ENCODE peak calls at places on chromosome 21, in five cellular contexts. F is neuronal stem cell, Y is mesendoderm, H is IMR-90, V is H1. I is an unnamed sample.

GRCh38 chr21:44067011-44067839 is 40.0 kb upstream of the PWP2 start:
- DNase-seq in F (no peak), Y (no peak), H (no peak), V (no peak), I (no peak)

GRCh38 chr21:21200103-21200938 is 202.1 kb downstream of the NCAM2 start:
- DNase-seq in F (no peak), Y (peak; percentile 68), H (peak; percentile 99), V (no peak), I (peak; percentile 73)

GRCh38 chr21:21232320-21232719 is 234.1 kb downstream of the NCAM2 start:
- DNase-seq in F (peak; percentile 32), Y (peak; percentile 31), H (peak; percentile 71), V (no peak), I (peak; percentile 26)

GRCh38 chr21:40143822-40144525 is 276.7 kb downstream of the PCP4 start:
- DNase-seq in F (peak; percentile 68), Y (peak; percentile 52), H (peak; percentile 18), V (no peak), I (peak; percentile 66)

GRCh38 chr21:44802396-44803153 is 955 bp upstream of the UBE2G2 start:
- DNase-seq in F (no peak), Y (peak; percentile 71), H (no peak), V (no peak), I (no peak)

GRCh38 chr21:32423320-32423719 is 10.8 kb downstream of the EVA1C start:
- DNase-seq in F (no peak), Y (no peak), H (peak; percentile 94), V (no peak), I (peak; percentile 36)

GRCh38 chr21:42513985-42514882 is 582 bp downstream of the SLC37A1 start:
- DNase-seq in F (no peak), Y (peak; percentile 49), H (no peak), V (no peak), I (peak; percentile 79)

GRCh38 chr21:36706951-36707762 is 8.2 kb downstream of the SIM2 start:
- DNase-seq in F (peak; percentile 64), Y (peak; percentile 76), H (peak; percentile 37), V (no peak), I (no peak)

GRCh38 chr21:40385883-40386282 is 461.1 kb downstream of the DSCAM start:
- DNase-seq in F (no peak), Y (no peak), H (no peak), V (no peak), I (no peak)

DNA sequence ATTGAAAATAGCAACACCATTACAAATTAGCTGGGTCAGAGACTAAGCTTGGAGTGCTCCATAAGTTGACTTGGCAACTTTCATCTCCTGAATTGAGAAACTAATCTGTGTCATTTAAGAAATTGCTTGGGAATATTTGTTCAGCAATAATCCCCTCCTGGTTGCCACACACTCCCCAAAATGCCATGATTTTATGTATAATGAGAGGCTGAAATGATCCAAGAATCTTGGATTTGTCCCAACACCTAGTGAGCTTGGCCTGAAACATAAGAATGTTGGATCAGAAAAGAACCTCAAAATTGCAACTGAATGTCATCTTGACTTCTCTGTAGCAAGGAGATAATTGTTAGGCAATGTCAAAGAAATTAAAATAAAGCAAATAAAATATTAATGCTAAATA is 805.9 kb upstream of the ADAMTS5 start:
- DNase-seq in F (no peak), Y (no peak), H (no peak), V (no peak), I (no peak)
- H3K23ac ChIP-seq in F (no peak overlapping the region), Y (no peak overlapping the region), H (no peak overlapping the region), V (no peak overlapping the region), I (no peak overlapping the region)

DNA sequence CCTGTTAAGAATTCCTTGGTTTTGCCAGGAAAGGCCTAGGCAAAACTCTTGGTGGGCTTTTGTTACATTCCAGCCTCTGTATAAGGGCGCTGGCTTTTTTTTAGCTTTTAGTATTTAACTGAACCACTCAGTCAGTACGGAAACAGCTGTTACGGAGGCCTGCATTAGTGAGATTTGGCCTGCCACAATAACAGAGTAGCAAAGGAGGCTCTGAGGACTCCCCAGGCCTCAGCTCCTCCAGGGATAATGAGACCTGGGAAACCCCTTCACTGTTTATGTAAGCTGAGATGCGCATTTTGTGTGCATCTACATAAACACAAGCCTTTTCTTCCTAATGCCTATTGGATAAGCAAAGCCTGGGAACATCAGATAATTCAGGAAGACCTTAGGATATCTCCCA is 210.1 kb downstream of the APP start:
- DNase-seq in F (peak; percentile 11), Y (peak; percentile 76), H (no peak), V (peak; percentile 19), I (no peak)
- H3K4me3 ChIP-seq in F (no peak overlapping the region), Y (no peak overlapping the region), H (no peak overlapping the region), V (no peak overlapping the region), I (no peak overlapping the region)

GRCh38 chr21:31337991-31338891 is 5.8 kb downstream of the TIAM1 start:
- DNase-seq in F (no peak), Y (no peak), H (no peak), V (no peak), I (peak; percentile 96)

GRCh38 chr21:31335957-31336738 is 7.9 kb downstream of the TIAM1 start:
- DNase-seq in F (no peak), Y (no peak), H (peak; percentile 95), V (no peak), I (peak; percentile 94)

GRCh38 chr21:31337086-31337485 is 7.0 kb downstream of the TIAM1 start:
- DNase-seq in F (no peak), Y (no peak), H (no peak), V (no peak), I (peak; percentile 98)

GRCh38 chr21:31334648-31335121 is 9.4 kb downstream of the TIAM1 start:
- DNase-seq in F (no peak), Y (no peak), H (no peak), V (no peak), I (no peak)

GRCh38 chr21:31336739-31337040 is 7.4 kb downstream of the TIAM1 start:
- DNase-seq in F (no peak), Y (no peak), H (no peak), V (no peak), I (no peak)
- H3K4me2 ChIP-seq in F (no peak overlapping the region), Y (no peak overlapping the region), H (no peak overlapping the region), V (no peak overlapping the region), I (no peak overlapping the region)

GRCh38 chr21:45980697-45981096 is 873 bp upstream of the COL6A1 start:
- DNase-seq in F (no peak), Y (no peak), H (no peak), V (no peak), I (no peak)

GRCh38 chr21:45982758-45983731 is 1.5 kb downstream of the COL6A1 start:
- DNase-seq in F (no peak), Y (peak; percentile 22), H (no peak), V (no peak), I (no peak)

GRCh38 chr21:45981154-45981606 is 390 bp upstream of the COL6A1 start:
- DNase-seq in F (peak; percentile 82), Y (peak; percentile 97), H (peak; percentile 88), V (no peak), I (peak; percentile 84)

GRCh38 chr21:45981641-45982255 is at the start of gene COL6A1:
- DNase-seq in F (peak; percentile 68), Y (peak; percentile 62), H (peak; percentile 66), V (no peak), I (peak; percentile 35)

DNA sequence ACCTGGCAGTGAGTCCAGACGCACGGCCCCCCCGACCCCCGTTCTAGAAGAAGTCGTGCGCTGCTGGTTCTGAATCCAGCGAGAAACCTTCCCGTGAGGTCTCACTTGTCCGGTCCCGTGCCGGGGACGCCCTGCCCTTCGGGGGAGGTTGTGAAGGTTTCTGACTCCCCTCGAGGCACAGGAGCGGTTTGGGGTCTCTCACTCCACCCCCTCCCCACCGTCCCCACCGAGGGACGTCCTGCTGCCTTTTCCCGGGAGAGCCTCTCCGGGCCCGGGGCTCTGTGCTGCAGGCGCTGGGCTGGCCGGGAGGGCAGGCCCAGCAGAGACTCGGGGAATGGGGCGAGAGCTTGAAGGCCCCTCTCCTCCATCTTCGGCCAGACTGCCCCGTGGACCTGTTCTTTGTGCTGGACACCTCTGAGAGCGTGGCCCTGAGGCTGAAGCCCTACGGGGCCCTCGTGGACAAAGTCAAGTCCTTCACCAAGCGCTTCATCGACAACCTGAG is 737 bp downstream of the COL6A1 start:
- DNase-seq in F (no peak), Y (no peak), H (no peak), V (no peak), I (no peak)
- H3K23ac ChIP-seq in F (peak overlapping the region; percentile 75), Y (peak overlapping the region; percentile 48), H (peak overlapping the region; percentile 95), V (no peak overlapping the region), I (no peak overlapping the region)

I was measured in trophoblast cell.